ENCODE peak calls at places on chromosomes 1 and 21, in four cellular contexts. One of them, this sample, is unnamed.
A peak's percentile ranks its signal among the peaks of the same experiment; 100 is the strongest.

GRCh38 chr1:229087339-229087738 is 183.6 kb upstream of the RAB4A start:
- DNase-seq in osteocyte: no peak
- DNase-seq in H9: no peak
- DNase-seq in kidney tubule cell: no peak
- DNase-seq in this sample: no peak

GRCh38 chr1:48061162-48062136 is 64.3 kb upstream of the TRABD2B start:
- DNase-seq in osteocyte: no peak
- DNase-seq in H9: peak; percentile 59
- DNase-seq in kidney tubule cell: peak; percentile 70
- DNase-seq in this sample: peak; percentile 49

GRCh38 chr1:28244549-28245251 is 8.8 kb downstream of the ATP5IF1 start:
- DNase-seq in osteocyte: no peak
- DNase-seq in H9: no peak
- DNase-seq in kidney tubule cell: no peak
- DNase-seq in this sample: peak; percentile 74

GRCh38 chr1:59903136-59903754 is 23.3 kb downstream of the CYP2J2 start:
- DNase-seq in osteocyte: no peak
- DNase-seq in H9: peak; percentile 42
- DNase-seq in kidney tubule cell: peak; percentile 39
- DNase-seq in this sample: peak; percentile 80

GRCh38 chr1:221723018-221723917 is 18.6 kb downstream of the DUSP10 start:
- DNase-seq in osteocyte: no peak
- DNase-seq in H9: no peak
- DNase-seq in kidney tubule cell: peak; percentile 52
- DNase-seq in this sample: no peak

GRCh38 chr1:116910379-116911165 is 856 bp downstream of the PTGFRN start:
- DNase-seq in osteocyte: peak; percentile 85
- DNase-seq in H9: peak; percentile 55
- DNase-seq in kidney tubule cell: peak; percentile 57
- DNase-seq in this sample: no peak

GRCh38 chr1:193421487-193421886 is 235.1 kb upstream of the B3GALT2 start:
- DNase-seq in osteocyte: no peak
- DNase-seq in H9: no peak
- DNase-seq in kidney tubule cell: peak; percentile 43
- DNase-seq in this sample: no peak

GRCh38 chr1:57824535-57824934 is 400.7 kb upstream of the DAB1 start:
- DNase-seq in osteocyte: no peak
- DNase-seq in H9: no peak
- DNase-seq in kidney tubule cell: peak; percentile 29
- DNase-seq in this sample: no peak

GRCh38 chr1:53198241-53198651 is 1.6 kb downstream of the CPT2 start:
- DNase-seq in osteocyte: no peak
- DNase-seq in H9: no peak
- DNase-seq in kidney tubule cell: no peak
- DNase-seq in this sample: no peak

GRCh38 chr1:22530701-22531100 is 32.6 kb upstream of the EPHA8 start:
- DNase-seq in osteocyte: no peak
- DNase-seq in H9: peak; percentile 12
- DNase-seq in kidney tubule cell: no peak
- DNase-seq in this sample: no peak

GRCh38 chr1:210916548-210916947 is 217.4 kb downstream of the KCNH1 start:
- DNase-seq in osteocyte: no peak
- DNase-seq in H9: no peak
- DNase-seq in kidney tubule cell: no peak
- DNase-seq in this sample: no peak

GRCh38 chr21:42745511-42746239 is 92.3 kb downstream of the PDE9A start:
- DNase-seq in osteocyte: no peak
- DNase-seq in H9: no peak
- DNase-seq in kidney tubule cell: no peak
- DNase-seq in this sample: no peak

GRCh38 chr1:87436534-87436933 is 107.9 kb downstream of the LMO4 start:
- DNase-seq in osteocyte: no peak
- DNase-seq in H9: no peak
- DNase-seq in kidney tubule cell: no peak
- DNase-seq in this sample: no peak

GRCh38 chr1:180951186-180951745 is 38.6 kb downstream of the KIAA1614 start:
- DNase-seq in osteocyte: no peak
- DNase-seq in H9: no peak
- DNase-seq in kidney tubule cell: no peak
- DNase-seq in this sample: no peak

GRCh38 chr21:42839271-42840231 is 39.8 kb downstream of the WDR4 start:
- DNase-seq in osteocyte: peak; percentile 80
- DNase-seq in H9: peak; percentile 30
- DNase-seq in kidney tubule cell: no peak
- DNase-seq in this sample: no peak

GRCh38 chr1:116737855-116738318 is 16.3 kb upstream of the CD2 start:
- DNase-seq in osteocyte: no peak
- DNase-seq in H9: no peak
- DNase-seq in kidney tubule cell: no peak
- DNase-seq in this sample: peak; percentile 37

GRCh38 chr1:205312866-205313680 is 8.5 kb downstream of the NUAK2 start:
- DNase-seq in osteocyte: no peak
- DNase-seq in H9: no peak
- DNase-seq in kidney tubule cell: no peak
- DNase-seq in this sample: peak; percentile 42

GRCh38 chr21:38590449-38590848 is 92.2 kb upstream of the ERG start:
- DNase-seq in osteocyte: no peak
- DNase-seq in H9: no peak
- DNase-seq in kidney tubule cell: no peak
- DNase-seq in this sample: no peak

GRCh38 chr1:214602764-214603657 is at the start of gene CENPF:
- DNase-seq in osteocyte: peak; percentile 98
- DNase-seq in H9: peak; percentile 99
- DNase-seq in kidney tubule cell: peak; percentile 99
- DNase-seq in this sample: peak; percentile 100

GRCh38 chr1:21749109-21749508 is 33.8 kb downstream of the USP48 start:
- DNase-seq in osteocyte: no peak
- DNase-seq in H9: no peak
- DNase-seq in kidney tubule cell: no peak
- DNase-seq in this sample: no peak

GRCh38 chr1:202184750-202185460 is 8.7 kb upstream of the LGR6 start:
- DNase-seq in osteocyte: peak; percentile 94
- DNase-seq in H9: peak; percentile 98
- DNase-seq in kidney tubule cell: peak; percentile 88
- DNase-seq in this sample: peak; percentile 77

GRCh38 chr1:153799016-153799415 is 23.8 kb downstream of the SLC27A3 start:
- DNase-seq in osteocyte: no peak
- DNase-seq in H9: no peak
- DNase-seq in kidney tubule cell: no peak
- DNase-seq in this sample: no peak

GRCh38 chr1:211829343-211830054 is 1.1 kb downstream of the LPGAT1 start:
- DNase-seq in osteocyte: no peak
- DNase-seq in H9: peak; percentile 65
- DNase-seq in kidney tubule cell: peak; percentile 65
- DNase-seq in this sample: no peak

GRCh38 chr1:5730272-5731109 is 261.7 kb downstream of the NPHP4 start:
- DNase-seq in osteocyte: no peak
- DNase-seq in H9: no peak
- DNase-seq in kidney tubule cell: no peak
- DNase-seq in this sample: no peak

GRCh38 chr21:30372139-30372770 is at the start of gene KRTAP13-2:
- DNase-seq in osteocyte: no peak
- DNase-seq in H9: no peak
- DNase-seq in kidney tubule cell: no peak
- DNase-seq in this sample: no peak

GRCh38 chr1:92465256-92465647 is 21.5 kb downstream of the GFI1 start:
- DNase-seq in osteocyte: no peak
- DNase-seq in H9: no peak
- DNase-seq in kidney tubule cell: no peak
- DNase-seq in this sample: no peak

GRCh38 chr21:15289896-15290841 is 225.4 kb upstream of the NRIP1 start:
- DNase-seq in osteocyte: no peak
- DNase-seq in H9: peak; percentile 92
- DNase-seq in kidney tubule cell: no peak
- DNase-seq in this sample: peak; percentile 91

GRCh38 chr21:33419538-33420123 is 16.4 kb downstream of the IFNGR2 start:
- DNase-seq in osteocyte: no peak
- DNase-seq in H9: no peak
- DNase-seq in kidney tubule cell: peak; percentile 57
- DNase-seq in this sample: no peak

GRCh38 chr1:11738096-11738495 is 2.2 kb downstream of the AGTRAP start:
- DNase-seq in osteocyte: no peak
- DNase-seq in H9: no peak
- DNase-seq in kidney tubule cell: no peak
- DNase-seq in this sample: no peak

GRCh38 chr21:38511662-38512243 is 13.5 kb upstream of the ERG start:
- DNase-seq in osteocyte: no peak
- DNase-seq in H9: no peak
- DNase-seq in kidney tubule cell: no peak
- DNase-seq in this sample: no peak

GRCh38 chr1:53584446-53585102 is 125.4 kb downstream of the DMRTB1 start:
- DNase-seq in osteocyte: no peak
- DNase-seq in H9: no peak
- DNase-seq in kidney tubule cell: no peak
- DNase-seq in this sample: no peak

GRCh38 chr1:42734201-42735035 is 5.6 kb downstream of the CLDN19 start:
- DNase-seq in osteocyte: peak; percentile 42
- DNase-seq in H9: no peak
- DNase-seq in kidney tubule cell: no peak
- DNase-seq in this sample: no peak

GRCh38 chr1:36705629-36706028 is 222.9 kb upstream of the CSF3R start:
- DNase-seq in osteocyte: no peak
- DNase-seq in H9: no peak
- DNase-seq in kidney tubule cell: no peak
- DNase-seq in this sample: no peak

GRCh38 chr1:109500886-109501285 is 7.0 kb downstream of the CYB561D1 start:
- DNase-seq in osteocyte: no peak
- DNase-seq in H9: no peak
- DNase-seq in kidney tubule cell: no peak
- DNase-seq in this sample: no peak

GRCh38 chr21:39854572-39854971 is 12.7 kb upstream of the PCP4 start:
- DNase-seq in osteocyte: no peak
- DNase-seq in H9: no peak
- DNase-seq in kidney tubule cell: no peak
- DNase-seq in this sample: no peak

GRCh38 chr1:59393211-59394180 is 96.6 kb downstream of the FGGY start:
- DNase-seq in osteocyte: no peak
- DNase-seq in H9: no peak
- DNase-seq in kidney tubule cell: peak; percentile 64
- DNase-seq in this sample: no peak